ENCODE peak calls at places on chromosome 5, in nine cellular contexts. O is A549; D is HTR-8/SVneo; I is left colon; P is NCI-H524; K is ovary; B is CD4-positive, alpha-beta memory T cell; C is LoVo; M is stimulated activated CD4-positive, alpha-beta T cell treated with anti-CD3 and anti-CD28 coated beads, Interleukin-2, amount 100 ng/mL, for 48 hours. V is an unnamed sample.

GRCh38 chr5:107719207-107719606 is 48.5 kb upstream of the EFNA5 start:
- DNase-seq in O (no peak), M (no peak), P (peak), I (no peak), D (no peak), C (no peak), B (no peak), K (no peak), V (no peak)

GRCh38 chr5:175235251-175235963 is 208.6 kb downstream of the DRD1 start:
- DNase-seq in C (no peak), I (no peak), O (no peak), D (no peak), B (no peak), P (peak), K (no peak), M (no peak), V (no peak)

GRCh38 chr5:160088805-160089204 is 30.4 kb downstream of the PWWP2A start:
- DNase-seq in O (no peak), B (no peak), I (no peak), C (no peak), P (no peak), M (no peak), K (no peak), D (no peak), V (no peak)

GRCh38 chr5:1594336-1595106 is 70.8 kb upstream of the LPCAT1 start:
- DNase-seq in M (peak), D (no peak), C (peak), I (peak), P (peak), O (peak), K (peak), B (peak), V (peak)

GRCh38 chr5:136984772-136985455 is 514.2 kb downstream of the SPOCK1 start:
- DNase-seq in I (no peak), B (no peak), D (no peak), C (no peak), K (no peak), P (peak), O (no peak), M (no peak), V (no peak)

GRCh38 chr5:59036274-59036961 is 453.5 kb downstream of the RAB3C start:
- DNase-seq in K (no peak), D (peak), B (peak), O (no peak), C (peak), M (no peak), I (no peak), P (peak), V (peak)

GRCh38 chr5:69261034-69261433 is 26.3 kb downstream of the CDK7 start:
- DNase-seq in I (no peak), P (no peak), C (no peak), M (no peak), O (no peak), K (no peak), B (no peak), D (no peak), V (no peak)

GRCh38 chr5:179421156-179421895 is 76.1 kb upstream of the ADAMTS2 start:
- DNase-seq in B (no peak), D (no peak), P (no peak), K (no peak), M (no peak), I (no peak), O (no peak), C (no peak), V (no peak)

GRCh38 chr5:103569313-103570060 is 6.9 kb upstream of the NUDT12 start:
- DNase-seq in B (no peak), M (no peak), P (peak), C (peak), D (no peak), I (no peak), K (no peak), O (no peak), V (no peak)

GRCh38 chr5:173764321-173765029 is 123.7 kb upstream of the CPEB4 start:
- DNase-seq in I (peak), B (no peak), O (peak), M (no peak), P (peak), D (peak), K (peak), C (peak), V (peak)

GRCh38 chr5:180026725-180027448 is 44.7 kb downstream of the RNF130 start:
- DNase-seq in C (no peak), O (no peak), P (no peak), K (no peak), I (no peak), D (no peak), B (no peak), M (no peak), V (no peak)

GRCh38 chr5:1436681-1437080 is 8.6 kb downstream of the SLC6A3 start:
- DNase-seq in C (no peak), B (no peak), K (no peak), P (no peak), M (no peak), D (no peak), I (no peak), O (no peak), V (no peak)

GRCh38 chr5:133029321-133029720 is 3.0 kb upstream of the ZCCHC10 start:
- DNase-seq in P (no peak), M (no peak), K (no peak), I (no peak), C (no peak), O (no peak), D (no peak), B (no peak), V (no peak)

GRCh38 chr5:178786859-178787499 is 56.5 kb upstream of the ZNF354A start:
- DNase-seq in P (no peak), K (no peak), D (peak), M (no peak), O (peak), I (no peak), C (peak), B (no peak), V (no peak)

GRCh38 chr5:1800470-1801060 is 642 bp upstream of the NDUFS6 start:
- DNase-seq in O (peak), K (no peak), I (peak), M (no peak), D (no peak), C (peak), P (peak), B (peak), V (no peak)

GRCh38 chr5:61275841-61276240 is 56.2 kb upstream of the ZSWIM6 start:
- DNase-seq in K (no peak), I (peak), M (peak), C (no peak), O (no peak), P (no peak), D (peak), B (no peak), V (no peak)

GRCh38 chr5:69275563-69275962 is 40.9 kb downstream of the CDK7 start:
- DNase-seq in B (no peak), P (no peak), M (no peak), D (no peak), O (no peak), C (no peak), K (no peak), I (no peak), V (no peak)

GRCh38 chr5:1821862-1822261 is 20.7 kb downstream of the NDUFS6 start:
- DNase-seq in D (no peak), B (no peak), C (no peak), M (no peak), O (no peak), I (no peak), K (no peak), P (no peak), V (no peak)

GRCh38 chr5:59143926-59144333 is 561.1 kb downstream of the RAB3C start:
- DNase-seq in D (no peak), B (no peak), M (no peak), C (no peak), K (no peak), I (no peak), P (peak), O (no peak), V (no peak)

GRCh38 chr5:82147860-82148573 is 130.1 kb downstream of the RPS23 start:
- DNase-seq in M (no peak), P (no peak), K (no peak), B (no peak), O (no peak), I (no peak), D (no peak), C (no peak), V (no peak)

GRCh38 chr5:372556-372910 is 51.0 kb downstream of the AHRR start:
- DNase-seq in O (no peak), D (no peak), C (no peak), M (no peak), I (no peak), K (no peak), B (no peak), P (no peak), V (no peak)

GRCh38 chr5:172180936-172181335 is 7.1 kb downstream of the STK10 start:
- DNase-seq in O (no peak), K (no peak), P (no peak), M (no peak), B (peak), I (no peak), D (no peak), C (no peak), V (no peak)

GRCh38 chr5:143496928-143497327 is 93.4 kb upstream of the NR3C1 start:
- DNase-seq in O (no peak), M (no peak), C (no peak), B (no peak), D (no peak), P (no peak), I (no peak), K (no peak), V (no peak)

GRCh38 chr5:118752568-118752967 is 235.8 kb downstream of the DTWD2 start:
- DNase-seq in P (no peak), O (no peak), B (no peak), K (no peak), M (no peak), C (no peak), D (no peak), I (no peak), V (no peak)

GRCh38 chr5:91591076-91591475 is 208.0 kb upstream of the ARRDC3 start:
- DNase-seq in D (no peak), K (no peak), B (no peak), C (no peak), I (no peak), O (no peak), M (no peak), P (no peak), V (peak)

GRCh38 chr5:539469-540214 is 15.4 kb upstream of the SLC9A3 start:
- DNase-seq in B (no peak), O (no peak), D (no peak), M (no peak), I (no peak), K (no peak), P (no peak), C (no peak), V (no peak)

GRCh38 chr5:32712463-32713395 is 1.6 kb downstream of the NPR3 start:
- DNase-seq in P (no peak), B (no peak), D (no peak), C (no peak), O (no peak), K (no peak), M (no peak), I (no peak), V (no peak)

GRCh38 chr5:68540798-68541590 is 325.4 kb downstream of the PIK3R1 start:
- DNase-seq in P (no peak), M (no peak), K (no peak), D (no peak), O (no peak), I (no peak), B (no peak), C (no peak), V (no peak)

V was measured in HCT116.